ENCODE peak calls at places on chromosomes 6 and 20, in four cellular contexts. V is AG04449, F is mammary epithelial cell, M is left ventricle myocardium inferior. J is an unnamed sample.

GRCh38 chr6:27133281-27134227 is 113.9 kb upstream of the PRSS16 start:
- DNase-seq in V (no peak), F (peak), M (peak), J (peak)

GRCh38 chr20:36408219-36408618 is 102.1 kb downstream of the DLGAP4 start:
- DNase-seq in V (no peak), F (peak), M (no peak), J (peak)

GRCh38 chr20:53739799-53740785 is 146.5 kb upstream of the ZNF217 start:
- DNase-seq in V (no peak), F (peak), M (no peak), J (peak)

GRCh38 chr6:36098920-36099647 is 31.2 kb upstream of the MAPK13 start:
- DNase-seq in V (no peak), F (no peak), M (no peak), J (no peak)

GRCh38 chr6:95576621-95577316 is 566 bp upstream of the MANEA start:
- DNase-seq in V (no peak), F (peak), M (no peak), J (peak)

GRCh38 chr20:57558614-57559285 is 2.2 kb upstream of the PCK1 start:
- DNase-seq in V (no peak), F (no peak), M (no peak), J (no peak)

GRCh38 chr6:112086744-112087135 is 542 bp downstream of the TUBE1 start:
- DNase-seq in V (no peak), F (peak), M (no peak), J (peak)

GRCh38 chr20:48983423-48984400 is 62.2 kb downstream of the ARFGEF2 start:
- DNase-seq in V (peak), F (peak), M (peak), J (peak)

GRCh38 chr6:29763491-29764289 is 40.5 kb downstream of the HLA-F start:
- DNase-seq in V (peak), F (peak), M (no peak), J (peak)

GRCh38 chr6:15929685-15930084 is 199.2 kb upstream of the MYLIP start:
- DNase-seq in V (no peak), F (peak), M (no peak), J (peak)

GRCh38 chr20:11917663-11918062 is at the start of gene BTBD3:
- DNase-seq in V (no peak), F (peak), M (peak), J (peak)

GRCh38 chr20:4997207-4997606 is 4.1 kb downstream of the SLC23A2 start:
- DNase-seq in V (no peak), F (no peak), M (no peak), J (no peak)

GRCh38 chr6:41965429-41966213 is 24.0 kb upstream of the CCND3 start:
- DNase-seq in V (no peak), F (no peak), M (no peak), J (no peak)

GRCh38 chr6:161169690-161170089 is 104.2 kb downstream of the AGPAT4 start:
- DNase-seq in V (no peak), F (peak), M (no peak), J (peak)

GRCh38 chr20:40686893-40687292 is 2.1 kb downstream of the MAFB start:
- DNase-seq in V (no peak), F (no peak), M (no peak), J (no peak)

GRCh38 chr20:20253039-20253743 is 114.7 kb upstream of the INSM1 start:
- DNase-seq in V (no peak), F (no peak), M (no peak), J (no peak)

GRCh38 chr6:33317418-33317667 is 201 bp downstream of the ZBTB22 start:
- DNase-seq in V (no peak), F (no peak), M (no peak), J (no peak)

GRCh38 chr6:26351544-26351953 is 13.4 kb upstream of the BTN3A2 start:
- DNase-seq in V (peak), F (peak), M (no peak), J (peak)

GRCh38 chr20:37243937-37244571 is 17.6 kb downstream of the GHRH start:
- DNase-seq in V (no peak), F (no peak), M (peak), J (peak)

GRCh38 chr6:108606130-108606797 is 45.5 kb downstream of the FOXO3 start:
- DNase-seq in V (no peak), F (no peak), M (no peak), J (no peak)

GRCh38 chr6:84227434-84228197 is at the start of gene CEP162:
- DNase-seq in V (no peak), F (peak), M (peak), J (peak)
- TF ChIP-seq CTCF in V (peak), F (peak), M (peak), J (peak)

GRCh38 chr20:61806995-61807394 is 258.7 kb downstream of the TAF4 start:
- DNase-seq in V (no peak), F (no peak), M (peak), J (no peak)
- H3K4me3 ChIP-seq in V (no peak), F (no peak), M (no peak), J (no peak)

GRCh38 chr6:146770965-146771735 is 172.4 kb downstream of the ADGB start:
- DNase-seq in V (no peak), F (no peak), M (peak), J (peak)

GRCh38 chr6:146770275-146770964 is 171.6 kb downstream of the ADGB start:
- DNase-seq in V (no peak), F (no peak), M (no peak), J (no peak)

GRCh38 chr6:146775227-146775626 is 176.5 kb downstream of the ADGB start:
- DNase-seq in V (no peak), F (no peak), M (no peak), J (no peak)
- TF ChIP-seq CTCF in V (no peak), F (no peak), M (no peak), J (no peak)

GRCh38 chr6:52538921-52539354 is 37.9 kb downstream of the TRAM2 start:
- DNase-seq in V (no peak), F (no peak), M (no peak), J (peak)

GRCh38 chr6:52540286-52540902 is 36.5 kb downstream of the TRAM2 start:
- DNase-seq in V (no peak), F (no peak), M (no peak), J (peak)

GRCh38 chr6:52541135-52541534 is 35.7 kb downstream of the TRAM2 start:
- DNase-seq in V (no peak), F (no peak), M (no peak), J (no peak)

GRCh38 chr6:52538252-52538905 is 38.5 kb downstream of the TRAM2 start:
- DNase-seq in V (no peak), F (no peak), M (no peak), J (peak)

GRCh38 chr6:52539607-52540006 is 37.3 kb downstream of the TRAM2 start:
- DNase-seq in V (no peak), F (no peak), M (no peak), J (peak)
- H3K4me3 ChIP-seq in V (no peak), F (no peak), M (no peak), J (peak)

GRCh38 chr20:46701556-46701955 is 7.9 kb upstream of the SLC2A10 start:
- DNase-seq in V (no peak), F (no peak), M (no peak), J (peak)

GRCh38 chr20:46700481-46700880 is 9.0 kb upstream of the SLC2A10 start:
- DNase-seq in V (no peak), F (no peak), M (no peak), J (no peak)

GRCh38 chr20:46701057-46701456 is 8.4 kb upstream of the SLC2A10 start:
- DNase-seq in V (no peak), F (no peak), M (no peak), J (no peak)

GRCh38 chr20:46698788-46699187 is 9.5 kb upstream of the TP53RK start:
- DNase-seq in V (no peak), F (no peak), M (no peak), J (no peak)

GRCh38 chr20:46699651-46700359 is 9.6 kb upstream of the SLC2A10 start:
- DNase-seq in V (no peak), F (peak), M (no peak), J (peak)
- TF ChIP-seq CTCF in V (peak), F (peak), M (peak), J (peak)

GRCh38 chr6:104522533-104522932 is 337.2 kb downstream of the HACE1 start:
- DNase-seq in V (no peak), F (no peak), M (no peak), J (no peak)

GRCh38 chr6:104527761-104528415 is 331.8 kb downstream of the HACE1 start:
- DNase-seq in V (no peak), F (peak), M (no peak), J (peak)

GRCh38 chr6:104527311-104527710 is 332.4 kb downstream of the HACE1 start:
- DNase-seq in V (no peak), F (no peak), M (no peak), J (no peak)

GRCh38 chr6:104526383-104526782 is 333.3 kb downstream of the HACE1 start:
- DNase-seq in V (no peak), F (no peak), M (no peak), J (no peak)

DNA sequence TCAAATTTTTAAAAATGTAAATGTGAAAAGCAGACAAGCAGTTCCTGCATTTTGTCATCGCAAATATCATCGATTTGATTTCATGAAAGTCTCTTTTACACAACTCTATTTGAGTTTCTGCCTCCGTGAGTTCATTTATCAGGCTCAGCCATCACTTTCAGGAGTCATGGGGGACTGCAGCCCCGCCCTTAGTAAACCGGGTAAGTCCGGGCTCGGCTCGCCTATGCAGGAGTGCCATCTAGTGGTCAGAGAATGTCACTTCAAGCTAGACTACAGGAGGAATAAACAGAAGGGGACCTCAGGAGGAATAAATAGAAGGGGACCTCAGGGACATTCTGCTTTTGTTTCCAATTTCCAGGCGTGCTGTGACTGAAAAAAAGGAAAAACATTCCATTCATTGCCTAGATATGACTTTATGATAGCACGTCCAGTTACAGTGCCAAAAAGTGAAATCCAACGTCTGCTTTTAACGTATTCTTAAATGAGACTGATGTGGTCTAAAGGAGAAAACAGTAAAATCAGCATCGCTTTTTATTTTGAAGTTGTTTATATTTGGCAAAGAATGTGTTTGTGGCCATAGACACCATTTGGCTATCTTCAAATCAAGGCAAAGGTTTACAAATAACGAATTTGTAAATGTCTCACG is 333.9 kb downstream of the HACE1 start:
- DNase-seq in V (no peak), F (peak), M (peak), J (peak)
- H3K4me3 ChIP-seq in V (peak), F (peak), M (peak), J (peak)

GRCh38 chr6:7696061-7696460 is 29.8 kb upstream of the BMP6 start:
- DNase-seq in V (no peak), F (no peak), M (no peak), J (no peak)

GRCh38 chr6:7697432-7697819 is 28.5 kb upstream of the BMP6 start:
- DNase-seq in V (no peak), F (peak), M (no peak), J (no peak)

GRCh38 chr6:7701212-7701834 is 24.6 kb upstream of the BMP6 start:
- DNase-seq in V (no peak), F (no peak), M (no peak), J (no peak)

GRCh38 chr6:7693827-7694226 is 32.1 kb upstream of the BMP6 start:
- DNase-seq in V (no peak), F (no peak), M (no peak), J (no peak)

GRCh38 chr6:7697820-7698623 is 27.9 kb upstream of the BMP6 start:
- DNase-seq in V (peak), F (peak), M (no peak), J (peak)
- TF ChIP-seq CTCF in V (no peak), F (no peak), M (no peak), J (no peak)

GRCh38 chr6:44264154-44265002 is 973 bp downstream of the NFKBIE start:
- DNase-seq in V (no peak), F (peak), M (no peak), J (no peak)

GRCh38 chr6:44262467-44263356 is 2.6 kb downstream of the NFKBIE start:
- DNase-seq in V (no peak), F (no peak), M (no peak), J (no peak)

GRCh38 chr6:44261581-44261980 is 3.8 kb downstream of the NFKBIE start:
- DNase-seq in V (no peak), F (no peak), M (no peak), J (no peak)

GRCh38 chr6:44265003-44265842 is at the start of gene NFKBIE:
- DNase-seq in V (peak), F (peak), M (peak), J (peak)

GRCh38 chr6:44263357-44264100 is 1.8 kb downstream of the NFKBIE start:
- DNase-seq in V (no peak), F (peak), M (no peak), J (no peak)
- H3K4me3 ChIP-seq in V (peak), F (peak), M (peak), J (peak)

GRCh38 chr6:156498696-156499095 is 278.5 kb upstream of the ARID1B start:
- DNase-seq in V (no peak), F (no peak), M (no peak), J (no peak)

GRCh38 chr6:156507106-156507505 is 270.1 kb upstream of the ARID1B start:
- DNase-seq in V (no peak), F (no peak), M (no peak), J (no peak)

GRCh38 chr6:156508126-156508525 is 269.1 kb upstream of the ARID1B start:
- DNase-seq in V (no peak), F (no peak), M (no peak), J (no peak)

GRCh38 chr6:156507656-156508055 is 269.5 kb upstream of the ARID1B start:
- DNase-seq in V (no peak), F (no peak), M (no peak), J (no peak)

GRCh38 chr6:156502969-156503504 is 274.1 kb upstream of the ARID1B start:
- DNase-seq in V (no peak), F (no peak), M (no peak), J (no peak)
- TF ChIP-seq CTCF in V (no peak), F (no peak), M (no peak), J (no peak)

GRCh38 chr6:91141352-91141751 is 554.5 kb upstream of the MAP3K7 start:
- DNase-seq in V (no peak), F (no peak), M (no peak), J (no peak)
- H3K4me3 ChIP-seq in V (no peak), F (no peak), M (no peak), J (no peak)

J was measured in AG10803.